ENCODE peak calls at places on chromosomes 16 and 17, in five cellular contexts. B is H1, R is HCT116, G is K562, Z is GM12878. V is an unnamed sample. For H3K79me2, the result is how much of the 10 kb centered on the place peaks cover.

GRCh38 chr16:30893082-30893743 is 664 bp downstream of the BCL7C start:
- DNase-seq in B (no peak), R (no peak), G (peak), Z (no peak), V (peak)

GRCh38 chr17:72445055-72445991 is 324.5 kb downstream of the SOX9 start:
- DNase-seq in B (no peak), R (no peak), G (no peak), Z (no peak), V (no peak)

GRCh38 chr16:88067530-88068411 is 116.5 kb downstream of the BANP start:
- DNase-seq in B (no peak), R (no peak), G (no peak), Z (no peak), V (no peak)

GRCh38 chr17:82242977-82243647 is 14.3 kb downstream of the SLC16A3 start:
- DNase-seq in B (no peak), R (no peak), G (no peak), Z (no peak), V (peak)

GRCh38 chr17:82871056-82871775 is 31.4 kb upstream of the ZNF750 start:
- DNase-seq in B (no peak), R (no peak), G (no peak), Z (peak), V (no peak)

GRCh38 chr17:42284020-42284369 is 4.3 kb upstream of the STAT5A start:
- DNase-seq in B (no peak), R (no peak), G (no peak), Z (no peak), V (peak)

GRCh38 chr17:35748323-35748960 is 4.6 kb downstream of the GAS2L2 start:
- DNase-seq in B (no peak), R (no peak), G (no peak), Z (no peak), V (peak)

GRCh38 chr17:76139801-76140660 is 1.0 kb downstream of the FOXJ1 start:
- DNase-seq in B (no peak), R (no peak), G (peak), Z (no peak), V (peak)

GRCh38 chr17:69506489-69506888 is 92.0 kb downstream of the MAP2K6 start:
- DNase-seq in B (no peak), R (no peak), G (no peak), Z (no peak), V (no peak)

GRCh38 chr16:87584271-87584670 is 18.0 kb upstream of the JPH3 start:
- DNase-seq in B (no peak), R (no peak), G (no peak), Z (no peak), V (no peak)

GRCh38 chr16:73093146-73094144 is 45.5 kb upstream of the ZFHX3 start:
- DNase-seq in B (no peak), R (no peak), G (no peak), Z (no peak), V (peak)

GRCh38 chr16:55044366-55044975 is 113.8 kb downstream of the IRX5 start:
- DNase-seq in B (no peak), R (no peak), G (no peak), Z (no peak), V (no peak)

GRCh38 chr17:17882182-17882581 is 45.4 kb upstream of the SREBF1 start:
- DNase-seq in B (no peak), R (no peak), G (no peak), Z (no peak), V (no peak)

GRCh38 chr17:18968945-18969887 is 17.3 kb downstream of the SLC5A10 start:
- DNase-seq in B (no peak), R (no peak), G (peak), Z (no peak), V (no peak)
- TF ChIP-seq JUND in B (no peak), R (no peak), G (no peak), Z (no peak), V (no peak)

DNA sequence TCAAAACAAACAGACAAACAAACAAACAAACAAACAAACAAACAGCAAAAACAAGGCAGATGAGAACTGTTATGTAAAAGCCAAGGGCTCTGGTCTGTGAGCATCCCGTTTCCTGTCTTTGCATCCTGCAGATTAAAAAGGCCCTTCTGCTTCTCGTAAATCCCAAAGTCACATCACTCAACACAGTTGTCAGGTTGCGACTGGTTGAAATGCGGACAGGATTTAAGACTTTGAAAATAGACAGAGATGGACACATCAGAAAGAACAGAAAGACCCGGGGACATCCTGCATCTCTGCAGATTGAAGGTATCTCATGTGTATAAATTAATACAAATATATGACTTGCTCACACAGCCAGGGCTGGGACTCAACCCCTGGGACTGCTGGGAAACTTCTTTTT is 18.2 kb upstream of the TMC7 start:
- DNase-seq in B (no peak), R (no peak), G (no peak), Z (no peak), V (no peak)
- H3K79me2 ChIP-seq in B (under half), R (under half), G (under half), Z (under half), V (under half)

DNA sequence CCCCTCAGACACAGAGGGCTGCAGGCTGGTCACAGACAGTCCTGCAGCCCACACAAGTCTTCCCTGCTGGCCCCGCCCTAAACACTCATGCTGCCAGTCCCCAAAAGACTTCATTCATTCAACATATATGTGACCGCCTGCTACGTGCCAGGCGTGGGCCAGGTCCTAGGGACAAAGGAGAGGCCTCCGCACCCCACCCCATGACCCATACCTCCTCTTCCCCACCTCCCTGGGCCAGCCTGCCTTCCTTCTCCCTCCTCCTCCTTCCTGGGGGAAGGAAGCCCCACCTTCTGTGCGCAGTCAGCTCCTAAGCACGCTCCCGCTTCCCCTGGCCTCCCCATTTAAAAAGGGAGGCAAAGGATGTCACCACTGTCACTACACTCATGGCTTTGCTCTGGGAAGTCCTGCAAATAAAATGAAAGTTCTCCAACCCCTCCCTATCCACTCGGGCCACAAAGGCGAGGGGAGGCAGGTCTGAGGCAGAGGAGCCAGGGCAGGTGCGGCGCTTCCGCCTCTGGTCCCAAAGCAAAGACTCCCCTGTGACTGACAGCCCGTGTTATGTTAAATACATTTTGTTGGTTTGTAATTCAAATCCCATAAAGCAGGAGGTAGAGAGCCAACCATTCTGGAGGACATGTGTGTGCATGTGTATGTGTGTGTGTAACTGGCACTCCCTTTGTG is 9.0 kb downstream of the DNAAF8 start:
- DNase-seq in B (no peak), R (no peak), G (no peak), Z (no peak), V (no peak)
- TF ChIP-seq JUND in B (no peak), R (no peak), G (no peak), Z (no peak), V (no peak)

GRCh38 chr16:66798162-66798561 is 3.2 kb downstream of the TERB1 start:
- DNase-seq in B (no peak), R (no peak), G (no peak), Z (no peak), V (no peak)
- H3K79me2 ChIP-seq in B (under half), R (under half), G (under half), Z (under half), V (under half)

GRCh38 chr16:13098536-13098935 is 197.1 kb downstream of the SHISA9 start:
- DNase-seq in B (no peak), R (no peak), G (no peak), Z (no peak), V (no peak)
- TF ChIP-seq JUND in B (no peak), R (no peak), G (no peak), Z (no peak), V (no peak)

GRCh38 chr17:61463068-61463980 is 11.1 kb downstream of the TBX4 start:
- DNase-seq in B (no peak), R (no peak), G (peak), Z (no peak), V (no peak)
- H3K79me2 ChIP-seq in B (under half), R (under half), G (under half), Z (under half), V (under half)